ENCODE peak calls at places on chromosomes 7 and 10, in six cellular contexts. One of them, this sample, is unnamed.

GRCh38 chr7:47792521-47793121 is 155.6 kb downstream of the PKD1L1 start:
- DNase-seq in pancreas: no peak
- DNase-seq in CD8-positive, alpha-beta memory T cell: no peak
- DNase-seq in cardiac muscle cell: peak; percentile 61
- DNase-seq in NT2/D1: peak; percentile 20
- DNase-seq in hepatocyte: no peak
- DNase-seq in this sample: peak; percentile 33

GRCh38 chr10:12308102-12308501 is 41.2 kb upstream of the CAMK1D start:
- DNase-seq in pancreas: no peak
- DNase-seq in CD8-positive, alpha-beta memory T cell: no peak
- DNase-seq in cardiac muscle cell: no peak
- DNase-seq in NT2/D1: no peak
- DNase-seq in hepatocyte: no peak
- DNase-seq in this sample: no peak

GRCh38 chr10:112587709-112588108 is 140.7 kb downstream of the VTI1A start:
- DNase-seq in pancreas: no peak
- DNase-seq in CD8-positive, alpha-beta memory T cell: no peak
- DNase-seq in cardiac muscle cell: no peak
- DNase-seq in NT2/D1: no peak
- DNase-seq in hepatocyte: no peak
- DNase-seq in this sample: no peak

GRCh38 chr7:92448185-92448747 is 984 bp downstream of the GATAD1 start:
- DNase-seq in pancreas: no peak
- DNase-seq in CD8-positive, alpha-beta memory T cell: peak; percentile 45
- DNase-seq in cardiac muscle cell: peak; percentile 66
- DNase-seq in NT2/D1: no peak
- DNase-seq in hepatocyte: peak; percentile 71
- DNase-seq in this sample: peak; percentile 62

GRCh38 chr10:50431118-50431517 is 179.8 kb upstream of the ASAH2 start:
- DNase-seq in pancreas: no peak
- DNase-seq in CD8-positive, alpha-beta memory T cell: no peak
- DNase-seq in cardiac muscle cell: peak; percentile 75
- DNase-seq in NT2/D1: no peak
- DNase-seq in hepatocyte: no peak
- DNase-seq in this sample: no peak

GRCh38 chr7:141200191-141201108 is 126.6 kb downstream of the TMEM178B start:
- DNase-seq in pancreas: no peak
- DNase-seq in CD8-positive, alpha-beta memory T cell: no peak
- DNase-seq in cardiac muscle cell: no peak
- DNase-seq in NT2/D1: no peak
- DNase-seq in hepatocyte: no peak
- DNase-seq in this sample: no peak

GRCh38 chr7:69608049-69608448 is 9.8 kb downstream of the AUTS2 start:
- DNase-seq in pancreas: no peak
- DNase-seq in CD8-positive, alpha-beta memory T cell: no peak
- DNase-seq in cardiac muscle cell: no peak
- DNase-seq in NT2/D1: no peak
- DNase-seq in hepatocyte: no peak
- DNase-seq in this sample: no peak

GRCh38 chr7:125695631-125696030 is 766.0 kb upstream of the POT1 start:
- DNase-seq in pancreas: no peak
- DNase-seq in CD8-positive, alpha-beta memory T cell: no peak
- DNase-seq in cardiac muscle cell: no peak
- DNase-seq in NT2/D1: no peak
- DNase-seq in hepatocyte: no peak
- DNase-seq in this sample: no peak

GRCh38 chr10:43304687-43305333 is 37.9 kb upstream of the RASGEF1A start:
- DNase-seq in pancreas: peak; percentile 86
- DNase-seq in CD8-positive, alpha-beta memory T cell: peak; percentile 38
- DNase-seq in cardiac muscle cell: peak; percentile 75
- DNase-seq in NT2/D1: no peak
- DNase-seq in hepatocyte: peak; percentile 83
- DNase-seq in this sample: peak; percentile 49

DNA sequence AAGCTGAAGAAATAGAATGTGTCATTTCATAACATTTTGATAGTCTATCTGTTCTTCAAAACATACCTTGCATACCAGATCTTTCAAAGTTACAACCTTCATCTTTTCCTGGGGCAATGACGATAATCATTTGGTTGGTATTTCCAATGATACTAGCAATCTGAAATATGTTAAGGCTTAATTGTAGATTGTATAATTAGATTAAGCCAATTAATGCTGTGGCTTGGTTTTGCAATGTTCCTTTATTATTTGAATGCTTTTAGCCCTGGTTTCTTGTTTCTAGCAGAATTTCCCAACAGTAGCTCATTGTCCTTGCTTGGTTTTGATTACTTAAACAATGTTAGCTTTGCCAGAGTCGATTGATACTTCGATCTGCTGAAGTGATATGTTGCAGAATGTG is 84.6 kb downstream of the CABCOCO1 start:
- DNase-seq in pancreas: no peak
- DNase-seq in CD8-positive, alpha-beta memory T cell: no peak
- DNase-seq in cardiac muscle cell: no peak
- DNase-seq in NT2/D1: no peak
- DNase-seq in hepatocyte: no peak
- DNase-seq in this sample: no peak
- H3K4me1 ChIP-seq in pancreas: peaks cover 17% of the 10 kb centered on the region
- H3K4me1 ChIP-seq in CD8-positive, alpha-beta memory T cell: peaks cover 13% of the 10 kb centered on the region
- H3K4me1 ChIP-seq in cardiac muscle cell: peaks cover 5% of the 10 kb centered on the region
- H3K4me1 ChIP-seq in NT2/D1: no peaks in the 10 kb centered on the region
- H3K4me1 ChIP-seq in hepatocyte: peaks cover 10% of the 10 kb centered on the region
- H3K4me1 ChIP-seq in this sample: peaks cover 9% of the 10 kb centered on the region

DNA sequence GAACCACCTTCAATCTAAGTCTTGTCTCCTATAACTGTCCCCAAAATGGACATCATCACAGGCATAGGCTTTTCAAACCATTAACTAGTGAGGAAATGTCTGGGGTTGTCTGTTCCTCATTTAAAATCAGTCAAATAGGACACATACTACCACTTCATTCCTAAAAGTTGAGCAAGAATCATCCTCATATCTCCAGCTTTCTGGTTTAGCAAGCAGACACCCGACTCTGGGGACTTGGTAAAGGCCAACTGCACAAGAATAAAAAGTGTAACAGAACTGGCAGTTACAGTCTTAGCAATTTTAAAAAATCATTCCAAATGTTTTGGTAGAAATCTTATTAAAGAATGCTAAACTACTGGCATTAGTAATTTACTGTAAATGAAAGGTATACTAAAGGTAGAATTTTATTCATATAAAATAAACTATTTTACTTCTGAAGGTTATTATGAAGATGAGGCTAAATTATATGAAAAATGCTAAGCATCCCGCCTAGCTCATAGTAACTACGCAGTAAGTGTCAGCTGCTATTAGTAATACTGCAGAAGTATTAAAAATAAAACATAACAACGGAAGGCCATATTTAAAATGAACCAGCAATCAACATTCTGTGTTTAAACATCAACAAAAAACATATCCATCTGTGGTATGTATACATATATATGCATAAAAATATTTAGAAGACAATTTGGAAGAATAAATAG is 60.8 kb downstream of the ZNF438 start:
- DNase-seq in pancreas: no peak
- DNase-seq in CD8-positive, alpha-beta memory T cell: no peak
- DNase-seq in cardiac muscle cell: peak; percentile 65
- DNase-seq in NT2/D1: no peak
- DNase-seq in hepatocyte: no peak
- DNase-seq in this sample: no peak
- H3K4me1 ChIP-seq in pancreas: no peaks in the 10 kb centered on the region
- H3K4me1 ChIP-seq in CD8-positive, alpha-beta memory T cell: no peaks in the 10 kb centered on the region
- H3K4me1 ChIP-seq in cardiac muscle cell: peaks cover 5% of the 10 kb centered on the region
- H3K4me1 ChIP-seq in NT2/D1: no peaks in the 10 kb centered on the region
- H3K4me1 ChIP-seq in hepatocyte: peaks cover 17% of the 10 kb centered on the region
- H3K4me1 ChIP-seq in this sample: no peaks in the 10 kb centered on the region

GRCh38 chr7:17771901-17772408 is 168.3 kb downstream of the SNX13 start:
- DNase-seq in pancreas: no peak
- DNase-seq in CD8-positive, alpha-beta memory T cell: no peak
- DNase-seq in cardiac muscle cell: no peak
- DNase-seq in NT2/D1: peak; percentile 28
- DNase-seq in hepatocyte: no peak
- DNase-seq in this sample: no peak
- H3K4me1 ChIP-seq in pancreas: no peaks in the 10 kb centered on the region
- H3K4me1 ChIP-seq in CD8-positive, alpha-beta memory T cell: no peaks in the 10 kb centered on the region
- H3K4me1 ChIP-seq in cardiac muscle cell: peaks cover 27% of the 10 kb centered on the region
- H3K4me1 ChIP-seq in NT2/D1: no peaks in the 10 kb centered on the region
- H3K4me1 ChIP-seq in hepatocyte: peaks cover 8% of the 10 kb centered on the region
- H3K4me1 ChIP-seq in this sample: peaks cover 20% of the 10 kb centered on the region

GRCh38 chr7:50655490-50655889 is 90.3 kb upstream of the DDC start:
- DNase-seq in pancreas: no peak
- DNase-seq in CD8-positive, alpha-beta memory T cell: no peak
- DNase-seq in cardiac muscle cell: no peak
- DNase-seq in NT2/D1: no peak
- DNase-seq in hepatocyte: no peak
- DNase-seq in this sample: no peak
- H3K4me1 ChIP-seq in pancreas: no peaks in the 10 kb centered on the region
- H3K4me1 ChIP-seq in CD8-positive, alpha-beta memory T cell: peaks cover 10% of the 10 kb centered on the region
- H3K4me1 ChIP-seq in cardiac muscle cell: no peaks in the 10 kb centered on the region
- H3K4me1 ChIP-seq in NT2/D1: peaks cover 2% of the 10 kb centered on the region
- H3K4me1 ChIP-seq in hepatocyte: peaks cover 10% of the 10 kb centered on the region
- H3K4me1 ChIP-seq in this sample: no peaks in the 10 kb centered on the region

GRCh38 chr7:130368347-130368746 is 11.9 kb upstream of the CPA1 start:
- DNase-seq in pancreas: no peak
- DNase-seq in CD8-positive, alpha-beta memory T cell: no peak
- DNase-seq in cardiac muscle cell: no peak
- DNase-seq in NT2/D1: no peak
- DNase-seq in hepatocyte: no peak
- DNase-seq in this sample: no peak

GRCh38 chr7:130371059-130371458 is 9.2 kb upstream of the CPA1 start:
- DNase-seq in pancreas: no peak
- DNase-seq in CD8-positive, alpha-beta memory T cell: no peak
- DNase-seq in cardiac muscle cell: peak; percentile 74
- DNase-seq in NT2/D1: no peak
- DNase-seq in hepatocyte: no peak
- DNase-seq in this sample: no peak

GRCh38 chr7:130369110-130369711 is 11.1 kb upstream of the CPA1 start:
- DNase-seq in pancreas: no peak
- DNase-seq in CD8-positive, alpha-beta memory T cell: no peak
- DNase-seq in cardiac muscle cell: peak; percentile 97
- DNase-seq in NT2/D1: no peak
- DNase-seq in hepatocyte: peak; percentile 56
- DNase-seq in this sample: no peak

GRCh38 chr7:130367836-130368235 is 12.5 kb upstream of the CPA1 start:
- DNase-seq in pancreas: no peak
- DNase-seq in CD8-positive, alpha-beta memory T cell: no peak
- DNase-seq in cardiac muscle cell: no peak
- DNase-seq in NT2/D1: no peak
- DNase-seq in hepatocyte: no peak
- DNase-seq in this sample: no peak

DNA sequence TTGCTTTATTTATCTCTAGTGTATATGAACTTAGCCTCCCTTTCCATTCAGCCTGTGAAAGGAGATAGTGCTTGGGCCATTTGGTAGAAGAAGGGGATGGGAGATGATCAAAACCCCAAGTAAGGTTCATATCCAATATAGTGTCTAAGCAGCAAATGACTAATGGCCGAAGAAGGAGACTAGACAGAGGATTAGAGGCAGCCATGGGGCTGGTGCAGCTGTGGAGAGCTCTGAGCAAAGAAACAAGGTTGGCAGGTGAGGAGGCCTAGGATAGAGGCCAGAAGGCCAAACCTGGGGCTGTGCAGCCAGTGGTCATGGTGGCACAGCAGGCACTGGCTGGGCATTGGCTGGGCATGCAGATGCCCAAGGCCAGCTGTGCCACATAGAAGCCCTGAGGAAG is 10.5 kb upstream of the CPA1 start:
- DNase-seq in pancreas: no peak
- DNase-seq in CD8-positive, alpha-beta memory T cell: no peak
- DNase-seq in cardiac muscle cell: no peak
- DNase-seq in NT2/D1: no peak
- DNase-seq in hepatocyte: no peak
- DNase-seq in this sample: no peak
- H3K4me1 ChIP-seq in pancreas: peaks cover 72% of the 10 kb centered on the region
- H3K4me1 ChIP-seq in CD8-positive, alpha-beta memory T cell: peaks cover 15% of the 10 kb centered on the region
- H3K4me1 ChIP-seq in cardiac muscle cell: peaks cover 38% of the 10 kb centered on the region
- H3K4me1 ChIP-seq in NT2/D1: peaks cover 9% of the 10 kb centered on the region
- H3K4me1 ChIP-seq in hepatocyte: peaks cover 78% of the 10 kb centered on the region
- H3K4me1 ChIP-seq in this sample: peaks cover 6% of the 10 kb centered on the region

DNA sequence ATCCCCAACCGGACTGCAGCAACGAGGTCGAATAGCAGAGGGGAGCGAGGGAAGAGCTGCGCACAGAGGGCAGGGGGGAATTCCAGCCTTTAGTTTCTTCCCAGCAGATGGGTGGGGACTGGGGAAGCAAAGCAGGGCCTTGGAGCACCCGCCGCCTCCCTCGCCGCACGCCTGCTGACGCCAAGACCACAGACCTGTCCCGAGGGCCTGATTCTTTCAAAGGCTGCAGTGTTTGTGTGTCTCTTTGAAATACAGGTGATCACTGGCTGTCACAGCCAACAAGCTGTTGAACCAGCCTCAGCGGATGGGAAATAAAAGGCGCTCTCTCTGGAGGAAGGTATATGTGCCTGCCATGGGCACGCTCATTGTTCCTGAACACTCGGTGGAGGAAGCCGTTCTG is 119.3 kb downstream of the FAM53B start:
- DNase-seq in pancreas: no peak
- DNase-seq in CD8-positive, alpha-beta memory T cell: no peak
- DNase-seq in cardiac muscle cell: no peak
- DNase-seq in NT2/D1: no peak
- DNase-seq in hepatocyte: no peak
- DNase-seq in this sample: no peak
- H3K4me1 ChIP-seq in pancreas: no peaks in the 10 kb centered on the region
- H3K4me1 ChIP-seq in CD8-positive, alpha-beta memory T cell: peaks cover 41% of the 10 kb centered on the region
- H3K4me1 ChIP-seq in cardiac muscle cell: peaks cover 21% of the 10 kb centered on the region
- H3K4me1 ChIP-seq in NT2/D1: peaks cover 20% of the 10 kb centered on the region
- H3K4me1 ChIP-seq in hepatocyte: peaks cover 12% of the 10 kb centered on the region
- H3K4me1 ChIP-seq in this sample: no peaks in the 10 kb centered on the region

This sample was measured in HAP-1.